ENCODE peak calls at places on chromosomes 3 and 15, in five cellular contexts. T is RWPE1; R is activated CD4-positive, alpha-beta T cell treated with anti-CD3 and anti-CD28 coated beads for 1 hour; G is psoas muscle; A is H54. Z is an unnamed sample.

GRCh38 chr3:141093397-141093796 is 42.2 kb downstream of the SPSB4 start:
- DNase-seq in T (peak), R (no peak), G (no peak), A (no peak), Z (no peak)

GRCh38 chr3:117444175-117444574 is 734.6 kb downstream of the TUSC7 start:
- DNase-seq in T (no peak), R (no peak), G (no peak), A (no peak), Z (no peak)

GRCh38 chr3:193816656-193817311 is 223.8 kb downstream of the OPA1 start:
- DNase-seq in T (no peak), R (no peak), G (peak), A (no peak), Z (no peak)

GRCh38 chr3:195096484-195097330 is 174.3 kb downstream of the XXYLT1 start:
- DNase-seq in T (no peak), R (no peak), G (no peak), A (no peak), Z (no peak)

GRCh38 chr15:65418596-65418995 is 4.2 kb downstream of the IGDCC4 start:
- DNase-seq in T (no peak), R (no peak), G (no peak), A (no peak), Z (no peak)

GRCh38 chr15:56736308-56736707 is 3.0 kb upstream of the ZNF280D start:
- DNase-seq in T (peak), R (no peak), G (no peak), A (no peak), Z (peak)

GRCh38 chr3:45975696-45976095 is 19.9 kb downstream of the FYCO1 start:
- DNase-seq in T (no peak), R (no peak), G (no peak), A (no peak), Z (no peak)

GRCh38 chr15:87816811-87817210 is 439.7 kb downstream of the NTRK3 start:
- DNase-seq in T (peak), R (no peak), G (no peak), A (peak), Z (peak)

GRCh38 chr15:100651253-100651652 is 48.9 kb downstream of the ASB7 start:
- DNase-seq in T (no peak), R (no peak), G (no peak), A (no peak), Z (no peak)

Z was measured in mammary epithelial cell.